ENCODE peak calls at places on chromosomes 11 and 22, in nine cellular contexts. G is ovary, K is IMR-90, B is HCT116, W is lower leg skin, P is A549, I is stomach, O is prostate gland, Y is H1. A is an unnamed sample.

GRCh38 chr11:121452609-121453150 is at the start of gene SORL1-AS1:
- DNase-seq in G (no peak), K (peak), B (no peak), W (no peak), P (peak), I (no peak), O (no peak), Y (no peak), A (no peak)

GRCh38 chr11:92886243-92886905 is 83.1 kb upstream of the MTNR1B start:
- DNase-seq in G (no peak), K (peak), B (peak), W (no peak), P (peak), I (no peak), O (peak), Y (peak), A (peak)

GRCh38 chr11:70466154-70466553 is 67.8 kb downstream of the CTTN start:
- DNase-seq in G (no peak), K (peak), B (no peak), W (no peak), P (peak), I (no peak), O (no peak), Y (no peak), A (no peak)

GRCh38 chr22:41092023-41092817 is at the start of gene EP300:
- DNase-seq in G (peak), K (peak), B (peak), W (peak), P (peak), I (peak), O (peak), Y (peak), A (peak)

GRCh38 chr11:113528982-113529381 is 53.8 kb upstream of the DRD2 start:
- DNase-seq in G (no peak), K (no peak), B (no peak), W (no peak), P (no peak), I (no peak), O (no peak), Y (no peak), A (no peak)

GRCh38 chr22:27883656-27884350 is 35.3 kb downstream of the PITPNB start:
- DNase-seq in G (no peak), K (no peak), B (no peak), W (no peak), P (no peak), I (no peak), O (no peak), Y (peak), A (no peak)

GRCh38 chr11:34357646-34358257 is at the start of gene ABTB2:
- DNase-seq in G (peak), K (peak), B (peak), W (peak), P (peak), I (peak), O (peak), Y (peak), A (peak)

GRCh38 chr11:119417726-119418540 is 5.0 kb downstream of the THY1 start:
- DNase-seq in G (no peak), K (peak), B (no peak), W (no peak), P (no peak), I (no peak), O (no peak), Y (no peak), A (no peak)

GRCh38 chr11:83193315-83194283 is at the start of gene ANKRD42:
- DNase-seq in G (peak), K (peak), B (peak), W (peak), P (peak), I (peak), O (peak), Y (peak), A (peak)

GRCh38 chr11:16804104-16804947 is 65.9 kb downstream of the C11orf58 start:
- DNase-seq in G (no peak), K (no peak), B (no peak), W (no peak), P (no peak), I (peak), O (no peak), Y (no peak), A (no peak)

GRCh38 chr11:113664069-113664980 is 41.8 kb downstream of the TMPRSS5 start:
- DNase-seq in G (no peak), K (peak), B (peak), W (no peak), P (peak), I (no peak), O (no peak), Y (no peak), A (peak)

GRCh38 chr22:42662114-42663021 is 13.2 kb upstream of the CYB5R3 start:
- DNase-seq in G (peak), K (peak), B (no peak), W (peak), P (peak), I (peak), O (peak), Y (peak), A (peak)

GRCh38 chr11:84648413-84648812 is 978.7 kb downstream of the DLG2 start:
- DNase-seq in G (no peak), K (no peak), B (no peak), W (no peak), P (no peak), I (no peak), O (no peak), Y (no peak), A (no peak)

GRCh38 chr11:125312812-125313211 is 148.3 kb downstream of the PKNOX2 start:
- DNase-seq in G (no peak), K (no peak), B (no peak), W (peak), P (no peak), I (no peak), O (no peak), Y (no peak), A (no peak)

GRCh38 chr22:49897015-49897684 is 21.1 kb downstream of the ALG12 start:
- DNase-seq in G (no peak), K (no peak), B (no peak), W (no peak), P (no peak), I (no peak), O (no peak), Y (no peak), A (no peak)

GRCh38 chr22:49827853-49828598 is at the start of gene BRD1:
- DNase-seq in G (peak), K (peak), B (no peak), W (no peak), P (no peak), I (peak), O (no peak), Y (no peak), A (peak)

GRCh38 chr22:41092847-41093371 is 517 bp downstream of the EP300 start:
- DNase-seq in G (no peak), K (peak), B (no peak), W (peak), P (peak), I (peak), O (peak), Y (peak), A (peak)

GRCh38 chr11:69834811-69835800 is 15.9 kb upstream of the FGF3 start:
- DNase-seq in G (no peak), K (no peak), B (no peak), W (peak), P (no peak), I (no peak), O (no peak), Y (no peak), A (no peak)

GRCh38 chr11:7548659-7549283 is 35.0 kb downstream of the PPFIBP2 start:
- DNase-seq in G (no peak), K (no peak), B (peak), W (no peak), P (no peak), I (peak), O (no peak), Y (peak), A (no peak)

GRCh38 chr22:17767236-17768065 is 6.8 kb downstream of the BID start:
- DNase-seq in G (no peak), K (no peak), B (no peak), W (no peak), P (no peak), I (no peak), O (no peak), Y (no peak), A (no peak)

GRCh38 chr11:131816046-131816445 is 445.6 kb downstream of the NTM start:
- DNase-seq in G (no peak), K (no peak), B (no peak), W (no peak), P (no peak), I (no peak), O (no peak), Y (no peak), A (no peak)

GRCh38 chr11:134398079-134398444 is 14.0 kb downstream of the B3GAT1 start:
- DNase-seq in G (no peak), K (no peak), B (no peak), W (no peak), P (no peak), I (peak), O (peak), Y (no peak), A (no peak)

GRCh38 chr22:27110985-27111451 is 453.6 kb downstream of the MIAT start:
- DNase-seq in G (no peak), K (peak), B (no peak), W (no peak), P (peak), I (no peak), O (no peak), Y (no peak), A (no peak)

GRCh38 chr11:128686745-128687177 is 7.1 kb upstream of the FLI1 start:
- DNase-seq in G (no peak), K (peak), B (no peak), W (peak), P (no peak), I (peak), O (no peak), Y (peak), A (no peak)

GRCh38 chr11:127202105-127202504 is 201.5 kb upstream of the KIRREL3 start:
- DNase-seq in G (no peak), K (no peak), B (no peak), W (no peak), P (no peak), I (no peak), O (no peak), Y (no peak), A (no peak)

GRCh38 chr11:240315-240714 is 3.5 kb downstream of the PSMD13 start:
- DNase-seq in G (no peak), K (no peak), B (no peak), W (no peak), P (no peak), I (no peak), O (no peak), Y (no peak), A (no peak)

GRCh38 chr11:77449784-77450183 is 24.1 kb downstream of the PAK1 start:
- DNase-seq in G (no peak), K (no peak), B (no peak), W (no peak), P (no peak), I (no peak), O (no peak), Y (no peak), A (no peak)

GRCh38 chr11:122202161-122202950 is 86.3 kb upstream of the BLID start:
- DNase-seq in G (peak), K (peak), B (peak), W (no peak), P (no peak), I (no peak), O (no peak), Y (peak), A (no peak)

GRCh38 chr11:90884181-90884580 is 661.3 kb upstream of the CHORDC1 start:
- DNase-seq in G (no peak), K (no peak), B (no peak), W (no peak), P (no peak), I (no peak), O (no peak), Y (no peak), A (no peak)

GRCh38 chr11:122205036-122205435 is 89.0 kb upstream of the BLID start:
- DNase-seq in G (no peak), K (no peak), B (no peak), W (no peak), P (no peak), I (no peak), O (no peak), Y (no peak), A (no peak)

GRCh38 chr11:77322506-77322905 is 21.0 kb upstream of the GDPD4 start:
- DNase-seq in G (no peak), K (peak), B (no peak), W (no peak), P (no peak), I (no peak), O (no peak), Y (no peak), A (no peak)

GRCh38 chr11:32113200-32113599 is 22.3 kb downstream of the RCN1 start:
- DNase-seq in G (no peak), K (no peak), B (no peak), W (no peak), P (no peak), I (no peak), O (peak), Y (no peak), A (no peak)

GRCh38 chr11:69419662-69420061 is 61.8 kb upstream of the LINC01488 start:
- DNase-seq in G (no peak), K (no peak), B (no peak), W (no peak), P (no peak), I (no peak), O (no peak), Y (no peak), A (no peak)

GRCh38 chr11:121936781-121937447 is 179.1 kb downstream of the BLID start:
- DNase-seq in G (no peak), K (peak), B (no peak), W (no peak), P (no peak), I (no peak), O (no peak), Y (no peak), A (no peak)

GRCh38 chr11:129323896-129324522 is 51.6 kb upstream of the BARX2 start:
- DNase-seq in G (no peak), K (peak), B (no peak), W (no peak), P (peak), I (peak), O (no peak), Y (peak), A (no peak)

GRCh38 chr22:42701694-42702093 is 19.0 kb downstream of the A4GALT start:
- DNase-seq in G (no peak), K (no peak), B (no peak), W (no peak), P (no peak), I (no peak), O (no peak), Y (no peak), A (no peak)

GRCh38 chr11:67118059-67118766 is 850 bp upstream of the KDM2A start:
- DNase-seq in G (peak), K (no peak), B (no peak), W (peak), P (peak), I (peak), O (peak), Y (peak), A (peak)
- TF ChIP-seq POLR2A in G (no peak), K (peak), B (no peak), W (no peak), P (peak), I (no peak), O (no peak), Y (peak), A (peak)

DNA sequence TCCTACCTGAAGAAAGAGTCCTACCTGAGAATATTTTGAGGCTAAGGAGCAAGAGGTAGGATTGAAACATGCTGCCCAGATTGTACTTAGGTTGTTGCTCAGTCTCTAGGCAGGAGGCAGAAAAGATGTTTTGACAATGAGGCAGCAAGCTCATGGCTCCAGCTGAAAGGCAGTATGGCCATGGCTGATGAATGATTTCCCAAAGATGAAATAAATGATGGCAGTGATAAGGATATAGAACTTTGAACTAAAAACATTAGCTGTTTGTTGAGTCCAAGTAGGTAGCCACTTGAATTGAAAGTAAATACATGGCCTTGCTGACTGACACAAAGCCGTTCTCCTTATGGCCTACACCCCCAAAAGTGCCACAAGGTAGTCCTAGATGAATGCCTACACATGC is 6.8 kb upstream of the NEU3 start:
- DNase-seq in G (no peak), K (no peak), B (no peak), W (no peak), P (no peak), I (no peak), O (no peak), Y (no peak), A (no peak)
- TF ChIP-seq POLR2A in G (no peak), K (no peak), B (no peak), W (no peak), P (no peak), I (no peak), O (no peak), Y (no peak), A (no peak)

DNA sequence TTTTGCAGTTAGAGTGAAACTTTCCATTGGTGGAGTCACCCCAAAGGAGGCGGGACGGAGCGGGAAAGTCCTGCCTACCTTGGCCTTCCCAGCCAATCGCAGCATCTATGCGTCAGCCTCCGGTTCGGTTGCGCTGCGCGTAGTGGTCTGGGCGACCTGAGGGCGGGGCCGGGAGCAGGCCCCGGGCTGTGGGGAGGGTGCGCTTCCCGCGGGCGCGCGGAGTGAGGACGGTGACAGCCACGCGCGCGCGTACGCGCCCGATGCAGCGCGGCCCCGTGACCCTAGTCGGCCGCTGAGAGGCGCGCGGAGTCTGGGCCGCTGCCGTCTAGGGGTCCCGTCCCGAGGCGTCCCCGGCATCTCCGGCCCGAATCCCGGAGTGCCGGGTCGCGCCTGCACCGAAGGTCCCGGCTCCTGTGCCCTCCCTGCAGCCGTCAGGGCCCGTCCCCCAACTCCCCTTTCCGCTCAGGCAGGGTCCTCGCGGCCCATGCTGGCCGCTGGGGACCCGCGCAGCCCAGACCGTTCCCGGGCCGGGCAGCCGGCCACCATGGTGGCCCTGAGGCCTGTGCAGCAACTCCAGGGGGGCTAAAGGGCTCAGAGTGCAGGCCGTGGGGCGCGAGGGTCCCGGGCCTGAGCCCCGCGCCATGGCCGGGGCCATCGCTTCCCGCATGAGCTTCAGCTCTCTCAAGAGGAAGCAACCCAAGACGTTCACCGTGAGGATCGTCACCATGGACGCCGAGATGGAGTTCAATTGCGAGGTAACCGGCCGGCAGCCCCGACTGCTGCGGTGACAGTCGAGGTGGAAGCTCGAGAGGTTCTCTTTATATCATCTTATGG is at the start of gene NF2:
- DNase-seq in G (peak), K (peak), B (peak), W (peak), P (peak), I (peak), O (peak), Y (peak), A (peak)
- TF ChIP-seq POLR2A in G (peak), K (no peak), B (peak), W (no peak), P (peak), I (no peak), O (peak), Y (peak), A (peak)

GRCh38 chr22:39239561-39240423 is 5.0 kb downstream of the PDGFB start:
- DNase-seq in G (no peak), K (no peak), B (no peak), W (peak), P (no peak), I (peak), O (peak), Y (no peak), A (no peak)
- TF ChIP-seq POLR2A in G (no peak), K (no peak), B (no peak), W (no peak), P (no peak), I (no peak), O (peak), Y (no peak), A (no peak)

DNA sequence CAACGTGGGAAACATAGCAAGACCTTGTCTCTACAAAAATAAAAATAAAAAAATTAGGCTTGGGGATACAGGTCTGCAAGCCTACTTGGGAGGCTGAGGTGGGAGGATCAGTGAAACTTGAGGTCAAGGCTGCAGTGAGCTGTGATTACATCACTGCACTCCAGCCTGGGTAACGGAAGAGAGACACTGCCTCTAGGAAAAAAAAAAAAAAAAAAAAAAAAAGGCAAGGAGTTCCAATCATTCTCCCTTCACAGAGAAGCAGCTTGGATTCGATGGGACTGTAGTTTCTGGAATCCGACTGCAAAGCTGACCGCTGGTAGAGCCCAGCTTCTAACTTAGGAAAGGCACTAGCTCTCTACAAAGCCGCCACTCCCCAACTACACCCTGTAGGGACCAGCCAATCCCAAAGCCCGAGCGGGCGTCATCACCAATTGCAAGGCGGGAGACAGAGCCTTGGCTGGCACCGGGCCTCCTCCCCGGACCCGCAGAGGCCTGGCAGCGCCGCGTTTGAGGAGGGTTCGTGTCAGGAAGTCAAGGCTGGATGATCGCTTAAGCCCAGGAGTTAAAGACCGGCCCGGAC is 699 bp upstream of the DDB2 start:
- DNase-seq in G (peak), K (peak), B (peak), W (peak), P (peak), I (peak), O (peak), Y (peak), A (peak)
- TF ChIP-seq POLR2A in G (peak), K (no peak), B (peak), W (peak), P (peak), I (no peak), O (peak), Y (peak), A (no peak)

GRCh38 chr11:65430406-65431217 is 8.0 kb downstream of the NEAT1 start:
- DNase-seq in G (no peak), K (peak), B (no peak), W (peak), P (no peak), I (peak), O (peak), Y (no peak), A (peak)
- TF ChIP-seq POLR2A in G (peak), K (peak), B (peak), W (no peak), P (no peak), I (no peak), O (no peak), Y (no peak), A (peak)

A was measured in erythroblast.